ENCODE peak calls at places on chromosomes 3 and 15, in eight cellular contexts. L, M, Y, F, T, G, J and D are unnamed samples. For H3K36me3, the result is how much of the 10 kb centered on the place peaks cover.

GRCh38 chr15:33111051-33111451 is 83.5 kb downstream of the FMN1 start:
- DNase-seq in L (no peak), Y (no peak), G (no peak), F (no peak), M (no peak), J (no peak), T (peak), D (no peak)

GRCh38 chr15:90084876-90085423 is 17.3 kb downstream of the IDH2 start:
- DNase-seq in T (no peak), L (no peak), G (no peak), Y (no peak), J (no peak), F (no peak), M (no peak), D (no peak)

GRCh38 chr3:151675858-151676615 is 57.7 kb upstream of the AADACL2 start:
- DNase-seq in F (no peak), J (no peak), Y (no peak), L (no peak), M (no peak), G (no peak), T (no peak), D (no peak)

GRCh38 chr15:89221543-89221942 is at the start of gene RLBP1:
- DNase-seq in L (no peak), G (no peak), T (no peak), Y (no peak), M (no peak), J (no peak), F (no peak), D (no peak)

GRCh38 chr3:48507256-48508061 is 3.5 kb upstream of the SHISA5 start:
- DNase-seq in M (peak), F (peak), T (peak), J (peak), Y (peak), L (no peak), G (peak), D (peak)

GRCh38 chr3:145815707-145816413 is 345.1 kb downstream of the PLOD2 start:
- DNase-seq in Y (no peak), T (no peak), M (no peak), F (no peak), G (no peak), L (no peak), J (no peak), D (no peak)

GRCh38 chr15:58462547-58462946 is 30.8 kb downstream of the LIPC start:
- DNase-seq in J (no peak), Y (no peak), T (no peak), L (no peak), G (no peak), F (no peak), M (no peak), D (no peak)

GRCh38 chr15:92521624-92522008 is 127.9 kb downstream of the ST8SIA2 start:
- DNase-seq in T (peak), M (no peak), J (peak), Y (peak), L (peak), F (no peak), G (peak), D (peak)

GRCh38 chr15:70348581-70349344 is 251.0 kb upstream of the TLE3 start:
- DNase-seq in G (no peak), J (no peak), T (no peak), L (no peak), Y (no peak), M (no peak), F (no peak), D (no peak)

GRCh38 chr15:82544431-82544830 is 4.2 kb upstream of the RPS17 start:
- DNase-seq in T (no peak), G (no peak), Y (no peak), F (no peak), L (no peak), M (no peak), J (no peak), D (no peak)

GRCh38 chr3:134374791-134375541 is 719 bp upstream of the AMOTL2 start:
- DNase-seq in J (peak), G (peak), F (no peak), L (no peak), T (no peak), Y (no peak), M (no peak), D (no peak)

GRCh38 chr15:39396979-39397615 is 183.8 kb upstream of the THBS1 start:
- DNase-seq in J (no peak), M (no peak), L (no peak), Y (no peak), F (no peak), G (no peak), T (no peak), D (no peak)

GRCh38 chr3:114319453-114319852 is 25.6 kb downstream of the TIGIT start:
- DNase-seq in Y (peak), J (no peak), F (no peak), G (no peak), M (peak), T (peak), L (no peak), D (no peak)

GRCh38 chr15:35667908-35668307 is 121.9 kb upstream of the DPH6 start:
- DNase-seq in F (no peak), T (no peak), L (no peak), J (no peak), Y (no peak), G (no peak), M (no peak), D (no peak)

GRCh38 chr15:25668901-25669300 is 194.2 kb downstream of the ATP10A start:
- DNase-seq in T (no peak), F (no peak), Y (no peak), G (no peak), M (no peak), L (no peak), J (no peak), D (no peak)

GRCh38 chr3:133377396-133377795 is 22.5 kb upstream of the BFSP2 start:
- DNase-seq in Y (peak), L (no peak), G (no peak), M (no peak), T (peak), J (no peak), F (no peak), D (no peak)

GRCh38 chr3:109803274-109803673 is 465.9 kb upstream of the DPPA4 start:
- DNase-seq in T (no peak), G (no peak), Y (no peak), L (no peak), J (no peak), M (no peak), F (no peak), D (no peak)

GRCh38 chr3:189787191-189787590 is 156.0 kb downstream of the TP63 start:
- DNase-seq in L (no peak), T (no peak), M (no peak), J (no peak), Y (no peak), G (no peak), F (no peak), D (no peak)

GRCh38 chr15:70078578-70079417 is 18.9 kb downstream of the TLE3 start:
- DNase-seq in J (no peak), G (no peak), M (no peak), Y (no peak), F (no peak), L (no peak), T (no peak), D (no peak)

GRCh38 chr3:47008258-47008671 is 28.8 kb downstream of the NBEAL2 start:
- DNase-seq in J (peak), L (no peak), T (no peak), M (no peak), F (no peak), Y (no peak), G (peak), D (no peak)

GRCh38 chr15:63034568-63034967 is 8.0 kb upstream of the TPM1 start:
- DNase-seq in J (no peak), T (no peak), G (no peak), L (no peak), F (no peak), M (no peak), Y (no peak), D (no peak)

GRCh38 chr15:55786341-55786740 is 43.4 kb upstream of the PRTG start:
- DNase-seq in G (no peak), J (no peak), L (no peak), M (no peak), Y (no peak), F (no peak), T (no peak), D (no peak)

GRCh38 chr3:19148768-19149091 is 420 bp downstream of the KCNH8 start:
- DNase-seq in G (no peak), L (no peak), J (no peak), F (no peak), T (no peak), Y (no peak), M (no peak), D (no peak)

GRCh38 chr3:197542741-197543454 is 12.9 kb downstream of the BDH1 start:
- DNase-seq in J (no peak), G (peak), Y (no peak), M (no peak), T (no peak), F (no peak), L (no peak), D (no peak)

GRCh38 chr15:84690342-84690741 is 25.6 kb downstream of the SEC11A start:
- DNase-seq in J (no peak), G (no peak), Y (no peak), T (no peak), L (no peak), F (no peak), M (no peak), D (no peak)

GRCh38 chr3:107958151-107958550 is 132.7 kb downstream of the CD47 start:
- DNase-seq in T (no peak), M (no peak), L (no peak), F (no peak), Y (no peak), G (no peak), J (no peak), D (no peak)

GRCh38 chr15:89199734-89200133 is 21.6 kb downstream of the RLBP1 start:
- DNase-seq in M (no peak), J (no peak), G (peak), F (no peak), Y (no peak), T (no peak), L (no peak), D (no peak)

GRCh38 chr3:36434682-36435426 is 54.5 kb downstream of the STAC start:
- DNase-seq in J (no peak), G (no peak), F (no peak), L (no peak), T (no peak), Y (no peak), M (peak), D (no peak)

GRCh38 chr15:71800835-71801745 is 9.3 kb upstream of the NR2E3 start:
- DNase-seq in F (no peak), Y (peak), J (no peak), L (no peak), G (no peak), T (peak), M (no peak), D (no peak)

GRCh38 chr3:66392512-66392911 is 108.3 kb downstream of the LRIG1 start:
- DNase-seq in Y (no peak), F (no peak), L (no peak), T (no peak), M (no peak), J (peak), G (no peak), D (no peak)

GRCh38 chr15:101497484-101498034 is 8.1 kb upstream of the PCSK6 start:
- DNase-seq in Y (no peak), M (no peak), T (no peak), J (no peak), L (no peak), F (no peak), G (no peak), D (no peak)

GRCh38 chr15:84599906-84600305 is 903 bp upstream of the ZSCAN2 start:
- DNase-seq in G (no peak), F (no peak), Y (no peak), T (no peak), M (no peak), J (no peak), L (no peak), D (no peak)

GRCh38 chr3:9915252-9916141 is 1.4 kb upstream of the IL17RC start:
- DNase-seq in F (peak), G (peak), Y (peak), M (no peak), T (peak), J (peak), L (peak), D (no peak)

GRCh38 chr3:45716790-45717336 is 27.7 kb downstream of the SACM1L start:
- DNase-seq in T (peak), J (no peak), M (no peak), Y (peak), F (no peak), L (no peak), G (no peak), D (no peak)

GRCh38 chr15:57676578-57676977 is 29.9 kb upstream of the POLR2M start:
- DNase-seq in L (no peak), J (no peak), M (no peak), G (no peak), F (no peak), T (no peak), Y (no peak), D (no peak)

GRCh38 chr15:70530906-70531305 is 232.5 kb downstream of the UACA start:
- DNase-seq in T (no peak), J (no peak), M (no peak), L (no peak), G (no peak), F (no peak), Y (no peak), D (no peak)

GRCh38 chr15:31499236-31499952 is 172.8 kb downstream of the KLF13 start:
- DNase-seq in Y (no peak), M (no peak), L (no peak), F (no peak), J (no peak), T (no peak), G (no peak), D (no peak)

GRCh38 chr15:31499953-31500808 is 173.5 kb downstream of the KLF13 start:
- DNase-seq in J (no peak), G (no peak), M (no peak), L (no peak), F (no peak), T (no peak), Y (no peak), D (no peak)

GRCh38 chr15:31498756-31499155 is 172.1 kb downstream of the KLF13 start:
- DNase-seq in T (no peak), G (no peak), F (no peak), L (no peak), Y (no peak), M (no peak), J (no peak), D (no peak)

GRCh38 chr15:31498329-31498728 is 171.7 kb downstream of the KLF13 start:
- DNase-seq in M (no peak), F (no peak), T (no peak), J (no peak), Y (no peak), G (no peak), L (no peak), D (no peak)

DNA sequence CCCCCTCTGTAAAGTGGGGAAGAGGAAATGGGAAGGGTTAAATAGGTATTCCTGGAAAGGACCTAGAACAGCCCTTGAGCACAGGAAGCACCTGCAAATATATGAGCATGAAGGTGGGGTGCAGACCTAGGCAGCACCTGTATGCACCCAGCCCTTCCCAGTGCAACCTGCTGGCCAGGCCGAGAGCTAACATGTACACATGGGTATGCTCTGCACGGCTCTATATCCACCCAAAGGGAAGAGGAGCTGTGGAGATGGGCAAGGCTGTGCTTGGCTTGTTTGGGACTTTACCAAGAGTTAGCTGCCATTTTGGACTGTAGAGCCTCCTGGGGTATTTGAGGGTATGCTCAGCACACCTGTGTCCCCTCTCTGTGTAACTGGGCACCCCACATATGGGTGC is 171.2 kb downstream of the KLF13 start:
- DNase-seq in Y (no peak), M (no peak), J (no peak), L (no peak), G (no peak), T (no peak), F (no peak), D (no peak)
- TF ChIP-seq CTCF in Y (no peak), M (no peak), J (no peak), L (no peak), G (no peak), T (no peak), F (no peak), D (no peak)

GRCh38 chr3:171162986-171163723 is 136.6 kb upstream of the SLC2A2 start:
- DNase-seq in T (no peak), L (no peak), M (no peak), G (no peak), F (no peak), J (no peak), Y (peak), D (peak)

GRCh38 chr3:171165499-171165921 is 139.0 kb upstream of the SLC2A2 start:
- DNase-seq in L (no peak), M (no peak), J (no peak), G (no peak), F (peak), T (no peak), Y (no peak), D (no peak)

GRCh38 chr3:171165986-171166385 is 139.5 kb upstream of the SLC2A2 start:
- DNase-seq in Y (no peak), G (no peak), M (no peak), T (no peak), F (peak), J (no peak), L (no peak), D (no peak)

GRCh38 chr3:171160326-171160725 is 133.8 kb upstream of the SLC2A2 start:
- DNase-seq in Y (no peak), F (no peak), J (no peak), G (no peak), T (no peak), M (no peak), L (no peak), D (no peak)

DNA sequence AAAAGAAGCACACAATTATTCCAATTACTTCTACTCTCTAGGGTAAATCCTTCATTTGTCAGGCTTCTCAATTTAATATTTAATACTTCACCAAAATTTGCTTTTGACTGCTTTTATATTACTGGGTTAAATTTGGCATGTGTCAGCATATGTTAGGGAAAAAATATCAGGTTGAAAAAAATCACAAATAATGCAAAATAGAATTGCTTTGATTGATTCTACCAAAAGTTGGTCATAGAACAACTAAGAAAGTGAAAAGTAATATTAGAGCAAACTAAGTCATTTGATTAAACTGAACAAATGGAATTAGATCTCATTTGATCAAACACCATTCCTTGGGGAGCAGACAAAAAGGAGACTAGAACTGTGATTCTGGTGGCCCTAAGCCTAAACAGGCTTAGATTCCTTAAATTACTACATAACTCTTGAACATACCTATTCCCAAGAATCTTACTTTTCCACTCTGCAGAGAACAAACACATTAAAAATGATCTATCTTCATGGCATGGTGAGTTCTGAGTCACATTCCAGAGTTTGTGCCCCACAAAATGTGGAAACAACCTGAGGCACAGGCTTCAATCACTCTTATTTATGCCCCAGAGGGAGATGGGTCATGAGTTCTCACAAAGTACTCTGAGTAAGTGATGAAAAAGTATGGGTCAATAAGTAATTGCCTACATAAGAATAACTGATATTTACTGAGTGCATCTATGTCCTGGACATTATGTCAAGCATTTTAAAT is 137.4 kb upstream of the SLC2A2 start:
- DNase-seq in Y (no peak), M (no peak), T (no peak), J (no peak), G (no peak), F (no peak), L (no peak), D (no peak)
- H3K36me3 ChIP-seq in Y (under half), M (under half), T (under half), J (half or more), G (under half), F (under half), L (under half), D (under half)

GRCh38 chr3:186255703-186256331 is 106.2 kb downstream of the DGKG start:
- DNase-seq in G (no peak), T (no peak), M (no peak), F (peak), L (no peak), Y (no peak), J (no peak), D (no peak)
- TF ChIP-seq CTCF in G (no peak), T (peak), M (peak), F (peak), L (no peak), Y (no peak), J (no peak), D (no peak)

GRCh38 chr3:50258979-50259378 is 10.0 kb upstream of the SEMA3B start:
- DNase-seq in F (no peak), Y (no peak), T (no peak), M (no peak), G (no peak), J (no peak), L (no peak), D (no peak)
- H3K36me3 ChIP-seq in F (under half), Y (under half), T (under half), M (under half), G (under half), J (under half), L (under half), D (under half)

GRCh38 chr3:7075901-7076300 is 215.0 kb downstream of the GRM7 start:
- DNase-seq in J (no peak), T (no peak), Y (no peak), G (no peak), M (no peak), F (no peak), L (no peak), D (no peak)
- TF ChIP-seq CTCF in J (no peak), T (no peak), Y (no peak), G (no peak), M (peak), F (peak), L (no peak), D (no peak)

GRCh38 chr3:51392301-51393095 is 1.4 kb downstream of the RBM15B start:
- DNase-seq in G (no peak), T (no peak), M (no peak), J (no peak), Y (no peak), L (no peak), F (no peak), D (no peak)

GRCh38 chr3:51390186-51390585 is 899 bp upstream of the RBM15B start:
- DNase-seq in G (no peak), T (no peak), J (no peak), F (no peak), M (no peak), Y (no peak), L (no peak), D (no peak)

GRCh38 chr3:51391566-51392300 is 648 bp downstream of the RBM15B start:
- DNase-seq in M (no peak), L (no peak), Y (peak), F (peak), T (peak), J (peak), G (peak), D (peak)

GRCh38 chr3:51390600-51391074 is 448 bp upstream of the RBM15B start:
- DNase-seq in T (no peak), M (no peak), G (no peak), Y (no peak), F (no peak), J (no peak), L (no peak), D (no peak)

GRCh38 chr3:51391075-51391565 is at the start of gene RBM15B:
- DNase-seq in F (peak), Y (peak), T (peak), J (peak), L (peak), M (peak), G (peak), D (peak)
- H3K36me3 ChIP-seq in F (under half), Y (half or more), T (half or more), J (half or more), L (under half), M (under half), G (half or more), D (under half)